ENCODE peak calls at places on chromosomes 6 and 20, in four cellular contexts. T is HepG2, K is astrocyte, Y is tibial artery. F is an unnamed sample.

GRCh38 chr6:141056945-141057635 is 1075.6 kb upstream of the GJE1 start:
- DNase-seq in T (no peak), Y (no peak), K (peak), F (no peak)

GRCh38 chr6:111712398-111712797 is 106.7 kb upstream of the TRAF3IP2 start:
- DNase-seq in T (no peak), K (peak), Y (no peak), F (no peak)

GRCh38 chr20:50680106-50680960 is 11.0 kb downstream of the RIPOR3 start:
- DNase-seq in K (peak), T (peak), Y (peak), F (peak)

GRCh38 chr6:99393698-99394531 is at the start of gene COQ3:
- DNase-seq in K (peak), Y (peak), T (peak), F (peak)

GRCh38 chr20:57808266-57808866 is 98.6 kb upstream of the PMEPA1 start:
- DNase-seq in T (no peak), Y (no peak), K (no peak), F (no peak)

GRCh38 chr6:125953502-125953875 is 3.1 kb upstream of the HINT3 start:
- DNase-seq in T (peak), K (no peak), Y (no peak), F (no peak)

GRCh38 chr20:50144362-50144761 is 9.2 kb downstream of the PEDS1 start:
- DNase-seq in Y (peak), T (peak), K (peak), F (peak)

GRCh38 chr6:13105139-13105538 is 223.2 kb downstream of the TBC1D7 start:
- DNase-seq in Y (no peak), T (no peak), K (no peak), F (no peak)

GRCh38 chr20:10637563-10637962 is 36.2 kb downstream of the JAG1 start:
- DNase-seq in K (no peak), Y (no peak), T (no peak), F (no peak)

GRCh38 chr6:74646461-74646860 is 559.4 kb downstream of the COL12A1 start:
- DNase-seq in K (no peak), Y (no peak), T (no peak), F (no peak)

GRCh38 chr20:38162149-38162548 is 2.9 kb downstream of the TGM2 start:
- DNase-seq in T (no peak), K (no peak), Y (no peak), F (no peak)

GRCh38 chr6:55679503-55679902 is 100.5 kb upstream of the HMGCLL1 start:
- DNase-seq in T (no peak), K (peak), Y (no peak), F (no peak)

GRCh38 chr20:13546497-13547131 is 92.1 kb downstream of the TASP1 start:
- DNase-seq in T (peak), K (peak), Y (peak), F (peak)

GRCh38 chr6:90941885-90942284 is 355.0 kb upstream of the MAP3K7 start:
- DNase-seq in K (no peak), T (no peak), Y (no peak), F (no peak)

GRCh38 chr6:3349388-3350251 is 90.9 kb downstream of the PSMG4 start:
- DNase-seq in T (no peak), Y (no peak), K (no peak), F (no peak)

GRCh38 chr20:20593447-20594170 is 118.8 kb downstream of the RALGAPA2 start:
- DNase-seq in Y (no peak), T (peak), K (peak), F (peak)

GRCh38 chr20:31494131-31494530 is 19.0 kb downstream of the REM1 start:
- DNase-seq in Y (no peak), K (no peak), T (peak), F (peak)

GRCh38 chr6:133277228-133277894 is 36.2 kb downstream of the EYA4 start:
- DNase-seq in T (no peak), K (no peak), Y (no peak), F (no peak)

GRCh38 chr6:46626228-46626909 is 26.2 kb downstream of the CYP39A1 start:
- DNase-seq in K (no peak), T (peak), Y (no peak), F (peak)

GRCh38 chr6:160733045-160733646 is 31.1 kb downstream of the PLG start:
- DNase-seq in T (peak), K (peak), Y (no peak), F (peak)

GRCh38 chr6:152661776-152662175 is 24.6 kb upstream of the SYNE1 start:
- DNase-seq in Y (no peak), T (no peak), K (no peak), F (no peak)

GRCh38 chr20:58054744-58055373 is 173.6 kb downstream of the ANKRD60 start:
- DNase-seq in T (no peak), Y (no peak), K (no peak), F (no peak)

GRCh38 chr6:49326337-49326736 is 136.7 kb downstream of the MMUT start:
- DNase-seq in T (no peak), K (peak), Y (no peak), F (peak)

GRCh38 chr6:138726066-138727060 is 47.2 kb upstream of the CCDC28A start:
- DNase-seq in T (no peak), Y (no peak), K (no peak), F (no peak)

GRCh38 chr6:138727182-138727581 is 46.4 kb upstream of the CCDC28A start:
- DNase-seq in Y (no peak), K (peak), T (no peak), F (no peak)

GRCh38 chr6:138719744-138720143 is 53.8 kb upstream of the CCDC28A start:
- DNase-seq in K (no peak), Y (no peak), T (no peak), F (no peak)

GRCh38 chr6:138722425-138723371 is 50.9 kb upstream of the CCDC28A start:
- DNase-seq in K (peak), Y (no peak), T (peak), F (peak)

GRCh38 chr6:138724015-138724414 is 49.6 kb upstream of the CCDC28A start:
- DNase-seq in K (peak), Y (peak), T (peak), F (no peak)
- TF ChIP-seq CTCF in K (peak), Y (no peak), T (peak), F (no peak)

GRCh38 chr6:26388014-26388413 is 5.1 kb downstream of the BTN2A2 start:
- DNase-seq in K (no peak), T (peak), Y (no peak), F (no peak)

GRCh38 chr6:26387565-26387964 is 4.7 kb downstream of the BTN2A2 start:
- DNase-seq in K (no peak), T (no peak), Y (no peak), F (no peak)

GRCh38 chr6:26390504-26390903 is 7.6 kb downstream of the BTN2A2 start:
- DNase-seq in K (no peak), Y (no peak), T (no peak), F (no peak)

GRCh38 chr6:26388441-26388840 is 5.5 kb downstream of the BTN2A2 start:
- DNase-seq in K (no peak), T (no peak), Y (no peak), F (no peak)

GRCh38 chr6:26389349-26389799 is 6.5 kb downstream of the BTN2A2 start:
- DNase-seq in K (no peak), Y (no peak), T (no peak), F (no peak)
- TF ChIP-seq CTCF in K (no peak), Y (no peak), T (no peak), F (no peak)

DNA sequence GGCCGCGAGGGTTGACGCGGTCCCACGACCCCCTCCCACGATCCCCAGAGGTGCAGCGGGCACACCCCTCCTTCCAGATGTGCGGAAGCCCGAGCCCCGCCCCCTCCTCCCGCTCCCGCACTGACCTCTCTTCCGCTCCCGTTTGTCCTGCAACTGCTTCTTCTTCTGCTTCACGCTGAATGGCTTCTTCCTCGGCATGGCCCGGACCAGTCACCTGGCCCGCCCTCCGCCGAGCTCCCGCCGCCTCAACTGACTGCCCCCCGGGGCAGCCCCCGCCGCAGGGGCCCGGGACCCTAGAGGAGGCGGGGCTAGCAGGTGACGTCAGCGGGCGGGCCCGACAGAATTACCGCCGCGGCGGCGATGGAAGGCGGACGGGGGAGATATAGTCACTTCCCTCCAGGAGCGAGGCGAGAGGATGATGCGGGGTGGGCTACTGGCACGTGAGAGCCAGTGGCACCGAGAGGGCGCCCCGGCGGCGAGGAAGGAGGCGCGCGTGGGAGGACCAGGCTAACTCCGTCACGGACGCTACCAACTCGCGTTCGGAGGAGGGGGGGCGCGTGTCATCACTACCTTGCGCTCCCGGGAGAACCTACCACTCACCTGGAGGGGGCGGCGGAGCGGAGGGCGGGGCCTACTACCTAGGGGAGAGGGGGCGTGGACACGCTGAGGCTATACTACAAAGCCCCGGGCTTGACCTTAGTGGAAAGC is at the start of gene GNL1:
- DNase-seq in K (peak), Y (peak), T (peak), F (peak)
- TF ChIP-seq CTCF in K (no peak), Y (no peak), T (no peak), F (peak)

GRCh38 chr6:92779758-92780157 is 639.6 kb downstream of the EPHA7 start:
- DNase-seq in Y (peak), K (peak), T (no peak), F (no peak)

GRCh38 chr6:92777146-92777740 is 642.1 kb downstream of the EPHA7 start:
- DNase-seq in T (peak), Y (no peak), K (peak), F (no peak)
- TF ChIP-seq CTCF in T (peak), Y (no peak), K (peak), F (peak)